ENCODE peak calls at places on chromosome 21, in five cellular contexts. H, Y, L, D and C are unnamed samples.

GRCh38 chr21:21029159-21029558 is 30.9 kb downstream of the NCAM2 start:
- DNase-seq in H (no peak), Y (no peak), L (no peak), D (no peak), C (no peak)

GRCh38 chr21:36639769-36640168 is 59.1 kb upstream of the SIM2 start:
- DNase-seq in H (no peak), Y (no peak), L (no peak), D (no peak), C (peak; percentile 35)

GRCh38 chr21:32641715-32642698 is 29.8 kb upstream of the CFAP298 start:
- DNase-seq in H (no peak), Y (no peak), L (no peak), D (no peak), C (no peak)

GRCh38 chr21:30268608-30269197 is 14.0 kb downstream of the KRTAP24-1 start:
- DNase-seq in H (peak; percentile 48), Y (no peak), L (no peak), D (no peak), C (no peak)

GRCh38 chr21:14836950-14837349 is 227.8 kb downstream of the NRIP1 start:
- DNase-seq in H (no peak), Y (no peak), L (no peak), D (no peak), C (no peak)

GRCh38 chr21:33212159-33212851 is 17.4 kb upstream of the IFNAR2 start:
- DNase-seq in H (peak; percentile 42), Y (no peak), L (no peak), D (no peak), C (no peak)

GRCh38 chr21:16569679-16570078 is 839.9 kb downstream of the USP25 start:
- DNase-seq in H (no peak), Y (no peak), L (no peak), D (no peak), C (no peak)

GRCh38 chr21:29248124-29248523 is 50.6 kb upstream of the BACH1 start:
- DNase-seq in H (no peak), Y (no peak), L (no peak), D (no peak), C (no peak)

GRCh38 chr21:17454315-17455027 is 58.4 kb upstream of the CXADR start:
- DNase-seq in H (peak; percentile 41), Y (no peak), L (no peak), D (peak; percentile 84), C (no peak)

GRCh38 chr21:36703123-36703522 is 4.2 kb downstream of the SIM2 start:
- DNase-seq in H (no peak), Y (no peak), L (no peak), D (no peak), C (no peak)

GRCh38 chr21:35043549-35043948 is 5.6 kb downstream of the RUNX1 start:
- DNase-seq in H (no peak), Y (no peak), L (no peak), D (no peak), C (no peak)

GRCh38 chr21:33734326-33734725 is 92.0 kb downstream of the ITSN1 start:
- DNase-seq in H (no peak), Y (no peak), L (no peak), D (no peak), C (no peak)

GRCh38 chr21:17693801-17694200 is 81.1 kb upstream of the BTG3 start:
- DNase-seq in H (no peak), Y (no peak), L (no peak), D (no peak), C (no peak)

GRCh38 chr21:18743523-18743922 is 339.9 kb upstream of the TMPRSS15 start:
- DNase-seq in H (no peak), Y (no peak), L (no peak), D (no peak), C (no peak)

GRCh38 chr21:34813266-34813886 is 144.6 kb downstream of the CLIC6 start:
- DNase-seq in H (no peak), Y (no peak), L (peak; percentile 38), D (no peak), C (no peak)

GRCh38 chr21:36162631-36163030 is 6.0 kb downstream of the DOP1B start:
- DNase-seq in H (no peak), Y (no peak), L (no peak), D (no peak), C (no peak)

GRCh38 chr21:29022141-29022540 is 2.3 kb upstream of the USP16 start:
- DNase-seq in H (no peak), Y (no peak), L (no peak), D (no peak), C (no peak)

GRCh38 chr21:34017127-34017961 is 56.0 kb upstream of the MRPS6 start:
- DNase-seq in H (no peak), Y (no peak), L (no peak), D (no peak), C (no peak)

GRCh38 chr21:29005696-29006095 is 13.0 kb upstream of the LTN1 start:
- DNase-seq in H (no peak), Y (no peak), L (no peak), D (no peak), C (no peak)

GRCh38 chr21:34989337-34990151 is 59.6 kb downstream of the RUNX1 start:
- DNase-seq in H (no peak), Y (no peak), L (no peak), D (no peak), C (no peak)

GRCh38 chr21:43598416-43599120 is 60.7 kb downstream of the HSF2BP start:
- DNase-seq in H (no peak), Y (no peak), L (no peak), D (no peak), C (no peak)

GRCh38 chr21:23887709-23888303 is 1719.5 kb downstream of the MRPL39 start:
- DNase-seq in H (no peak), Y (peak; percentile 31), L (no peak), D (no peak), C (no peak)

GRCh38 chr21:14273736-14274538 is 58.0 kb downstream of the RBM11 start:
- DNase-seq in H (no peak), Y (no peak), L (peak; percentile 4), D (peak; percentile 39), C (no peak)

GRCh38 chr21:36229181-36229580 is 72.6 kb downstream of the DOP1B start:
- DNase-seq in H (no peak), Y (no peak), L (peak; percentile 69), D (no peak), C (no peak)

DNA sequence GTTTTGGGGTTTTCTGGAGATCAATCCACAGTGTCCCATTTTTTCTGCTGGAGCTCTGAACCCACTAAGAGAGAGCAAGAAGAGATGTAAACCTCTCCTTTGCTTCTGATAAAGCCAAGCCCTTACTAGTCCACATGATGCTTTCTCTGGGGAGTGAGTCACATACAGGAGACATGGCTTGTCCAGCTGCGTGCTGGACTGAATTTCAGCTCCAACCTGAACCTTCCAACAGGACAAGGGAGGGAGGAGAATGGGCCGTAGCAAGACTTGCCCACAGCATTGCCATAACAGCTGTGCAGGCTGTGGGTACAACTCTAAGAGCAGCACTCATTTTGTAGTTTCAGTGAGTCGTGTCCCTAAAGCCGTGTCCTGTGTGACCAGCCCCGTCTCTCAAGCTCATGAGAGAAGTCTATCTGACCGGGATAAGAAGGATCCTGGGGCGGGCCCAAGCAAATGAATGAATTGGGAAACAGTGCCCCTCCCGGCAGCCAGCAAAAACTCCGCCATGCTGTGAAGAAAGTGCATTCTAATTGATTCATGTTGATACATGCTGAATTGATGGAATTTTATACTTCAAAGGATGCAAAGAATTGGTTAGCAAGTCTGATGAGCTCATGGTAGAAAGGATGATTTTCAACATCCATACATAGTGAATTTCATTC is 195.2 kb downstream of the GABPA start:
- DNase-seq in H (no peak), Y (no peak), L (no peak), D (no peak), C (no peak)
- H3K27ac ChIP-seq in H (no peak overlapping the region), Y (no peak overlapping the region), L (no peak overlapping the region), D (no peak overlapping the region), C (no peak overlapping the region)

GRCh38 chr21:41370840-41371697 is 9.2 kb downstream of the MX2 start:
- DNase-seq in H (no peak), Y (no peak), L (no peak), D (no peak), C (no peak)
- H3K4me3 ChIP-seq in H (no peak overlapping the region), Y (peak overlapping the region; percentile 28), L (no peak overlapping the region), D (no peak overlapping the region), C (no peak overlapping the region)

DNA sequence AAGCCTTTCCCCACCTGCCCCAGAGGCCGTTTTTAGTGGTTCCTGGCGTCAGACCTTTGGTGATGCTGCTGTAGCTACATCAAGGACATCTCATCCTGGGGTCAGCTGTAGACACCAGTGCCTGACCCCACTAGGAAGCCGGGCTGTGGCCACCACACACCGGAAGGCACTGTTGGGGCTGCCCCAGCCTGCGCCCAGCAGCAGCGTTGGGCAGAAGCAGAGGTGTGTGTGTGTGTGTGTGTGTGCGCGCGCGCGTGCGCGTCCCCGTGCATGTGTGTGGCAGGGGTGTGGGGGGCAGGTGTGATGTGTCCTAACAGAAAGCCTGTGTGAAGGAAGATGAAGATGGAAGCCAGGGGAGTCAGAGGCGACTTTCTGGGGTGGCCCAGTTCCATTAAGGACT is 62.0 kb upstream of the COL6A1 start:
- DNase-seq in H (no peak), Y (no peak), L (no peak), D (no peak), C (no peak)
- TF ChIP-seq CTCF in H (no peak), Y (no peak), L (no peak), D (no peak), C (no peak)

GRCh38 chr21:45074818-45075605 is 632 bp downstream of the ADARB1 start:
- DNase-seq in H (peak; percentile 65), Y (peak; percentile 16), L (no peak), D (peak; percentile 39), C (peak; percentile 74)
- H3K27ac ChIP-seq in H (no peak overlapping the region), Y (peak overlapping the region; percentile 25), L (peak overlapping the region; percentile 74), D (peak overlapping the region; percentile 52), C (peak overlapping the region; percentile 98)

DNA sequence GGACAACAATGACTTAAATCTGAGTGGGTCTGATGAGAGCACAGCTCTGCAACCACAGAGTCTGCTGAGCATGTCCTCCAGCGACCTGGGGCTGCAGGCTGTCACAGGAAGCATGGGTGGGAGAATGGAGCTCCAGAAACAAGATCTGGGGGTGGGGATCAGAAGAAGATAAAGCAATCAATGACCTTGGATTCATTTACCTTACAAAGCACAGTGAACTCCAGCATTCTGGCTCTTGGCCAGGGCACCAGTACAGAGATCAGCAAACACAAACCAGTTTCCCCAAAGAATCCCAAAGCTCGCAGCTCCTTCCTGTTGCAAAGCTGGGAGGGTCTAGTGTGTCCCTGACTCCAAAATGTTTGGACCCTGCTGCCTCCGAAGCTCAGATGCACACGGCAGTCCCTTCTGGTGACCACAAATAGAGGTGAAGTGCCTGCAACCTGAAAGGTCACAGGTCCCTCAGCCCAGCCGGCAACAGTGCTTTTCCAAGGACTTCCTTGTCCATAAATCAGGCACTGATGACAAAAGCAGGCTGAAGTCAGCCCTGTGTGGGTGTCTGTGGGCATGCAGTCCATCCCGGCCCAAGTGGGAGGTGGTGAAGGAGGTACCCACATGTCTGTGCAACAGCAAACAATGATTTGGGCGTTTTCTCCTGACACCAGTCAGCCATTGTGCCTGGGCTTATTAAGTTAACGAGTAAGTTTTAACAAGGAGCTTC is 76.1 kb downstream of the SH3BGR start:
- DNase-seq in H (no peak), Y (no peak), L (peak; percentile 40), D (peak; percentile 26), C (no peak)
- H3K4me3 ChIP-seq in H (no peak overlapping the region), Y (no peak overlapping the region), L (no peak overlapping the region), D (no peak overlapping the region), C (no peak overlapping the region)